ENCODE peak calls at places on chromosomes 4 and X, in six cellular contexts. A, R, W, T, P and S are unnamed samples.

GRCh38 chr4:4200624-4201023 is 26.1 kb downstream of the OTOP1 start:
- DNase-seq in A (no peak), R (no peak), W (no peak), T (peak), P (no peak), S (no peak)

GRCh38 chr4:98626350-98626749 is 32.1 kb downstream of the TSPAN5 start:
- DNase-seq in A (peak), R (peak), W (no peak), T (peak), P (no peak), S (no peak)

GRCh38 chr4:186227221-186227620 is at the start of gene KLKB1:
- DNase-seq in A (no peak), R (no peak), W (no peak), T (no peak), P (peak), S (no peak)

GRCh38 chr4:7540654-7541413 is 106.1 kb upstream of the PSAPL1 start:
- DNase-seq in A (no peak), R (no peak), W (no peak), T (no peak), P (no peak), S (no peak)

GRCh38 chr4:80540785-80541469 is 205.4 kb downstream of the CFAP299 start:
- DNase-seq in A (no peak), R (no peak), W (no peak), T (no peak), P (no peak), S (no peak)

GRCh38 chr4:175109933-175110332 is 191.8 kb downstream of the ADAM29 start:
- DNase-seq in A (no peak), R (no peak), W (no peak), T (no peak), P (peak), S (no peak)

GRCh38 chr4:141652161-141652778 is 15.9 kb downstream of the IL15 start:
- DNase-seq in A (no peak), R (no peak), W (no peak), T (no peak), P (peak), S (no peak)

GRCh38 chr4:134388351-134388750 is 186.8 kb upstream of the PABPC4L start:
- DNase-seq in A (no peak), R (no peak), W (no peak), T (no peak), P (no peak), S (no peak)

GRCh38 chrX:104488811-104489210 is 77.2 kb upstream of the IL1RAPL2 start:
- DNase-seq in A (no peak), R (no peak), W (no peak), T (no peak), P (no peak), S (no peak)

GRCh38 chr4:16513876-16514275 is 287.6 kb upstream of the TAPT1 start:
- DNase-seq in A (no peak), R (no peak), W (no peak), T (no peak), P (no peak), S (no peak)

GRCh38 chr4:141802324-141802723 is 165.9 kb downstream of the IL15 start:
- DNase-seq in A (no peak), R (no peak), W (no peak), T (peak), P (no peak), S (no peak)

GRCh38 chr4:168589154-168589553 is 92.3 kb downstream of the PALLD start:
- DNase-seq in A (no peak), R (peak), W (no peak), T (peak), P (no peak), S (no peak)

GRCh38 chr4:172787117-172787516 is 381.5 kb upstream of the GALNT7 start:
- DNase-seq in A (no peak), R (no peak), W (no peak), T (no peak), P (no peak), S (no peak)

GRCh38 chrX:122567911-122568310 is 616.2 kb upstream of the GRIA3 start:
- DNase-seq in A (no peak), R (no peak), W (no peak), T (no peak), P (no peak), S (no peak)